ENCODE peak calls at places on chromosome 20, in four cellular contexts. M is A549, H is AG04450, B is left ventricle myocardium inferior. R is an unnamed sample.

GRCh38 chr20:50092436-50092835 is 20.5 kb downstream of the UBE2V1 start:
- DNase-seq in M (no peak), H (no peak), B (no peak), R (peak)

GRCh38 chr20:63102720-63103375 is 96.1 kb upstream of the BHLHE23 start:
- DNase-seq in B (peak), M (peak), H (no peak), R (peak)

GRCh38 chr20:62496525-62497218 is 20.9 kb upstream of the GATA5 start:
- DNase-seq in M (no peak), B (no peak), H (no peak), R (no peak)

GRCh38 chr20:57396212-57396611 is 5.0 kb downstream of the RBM38 start:
- DNase-seq in M (no peak), B (peak), H (no peak), R (no peak)

GRCh38 chr20:17849901-17850673 is 118.5 kb downstream of the SNX5 start:
- DNase-seq in M (peak), H (peak), B (peak), R (peak)

GRCh38 chr20:33482581-33482980 is 7.3 kb upstream of the CBFA2T2 start:
- DNase-seq in M (no peak), B (no peak), H (no peak), R (no peak)

GRCh38 chr20:1567392-1568165 is 10.1 kb upstream of the SIRPD start:
- DNase-seq in H (no peak), M (no peak), B (no peak), R (peak)

GRCh38 chr20:31721408-31722332 is 998 bp downstream of the BCL2L1 start:
- DNase-seq in H (no peak), B (peak), M (no peak), R (no peak)

GRCh38 chr20:57400262-57400701 is 9.1 kb downstream of the RBM38 start:
- DNase-seq in B (no peak), M (no peak), H (no peak), R (no peak)

GRCh38 chr20:45011108-45011526 is 44.8 kb downstream of the STK4 start:
- DNase-seq in B (peak), H (peak), M (peak), R (peak)

GRCh38 chr20:44858959-44859358 is 26.5 kb upstream of the YWHAB start:
- DNase-seq in H (no peak), B (no peak), M (no peak), R (peak)

GRCh38 chr20:45469336-45470261 is at the start of gene WFDC2:
- DNase-seq in H (no peak), B (no peak), M (no peak), R (no peak)

GRCh38 chr20:17562804-17563305 is 7.0 kb upstream of the DSTN start:
- DNase-seq in M (no peak), B (no peak), H (no peak), R (peak)

GRCh38 chr20:58839474-58839874 is 11.2 kb downstream of the GNAS-AS1 start:
- DNase-seq in B (no peak), H (no peak), M (peak), R (peak)
- TF ChIP-seq CTCF in B (peak), H (peak), M (peak), R (peak)

DNA sequence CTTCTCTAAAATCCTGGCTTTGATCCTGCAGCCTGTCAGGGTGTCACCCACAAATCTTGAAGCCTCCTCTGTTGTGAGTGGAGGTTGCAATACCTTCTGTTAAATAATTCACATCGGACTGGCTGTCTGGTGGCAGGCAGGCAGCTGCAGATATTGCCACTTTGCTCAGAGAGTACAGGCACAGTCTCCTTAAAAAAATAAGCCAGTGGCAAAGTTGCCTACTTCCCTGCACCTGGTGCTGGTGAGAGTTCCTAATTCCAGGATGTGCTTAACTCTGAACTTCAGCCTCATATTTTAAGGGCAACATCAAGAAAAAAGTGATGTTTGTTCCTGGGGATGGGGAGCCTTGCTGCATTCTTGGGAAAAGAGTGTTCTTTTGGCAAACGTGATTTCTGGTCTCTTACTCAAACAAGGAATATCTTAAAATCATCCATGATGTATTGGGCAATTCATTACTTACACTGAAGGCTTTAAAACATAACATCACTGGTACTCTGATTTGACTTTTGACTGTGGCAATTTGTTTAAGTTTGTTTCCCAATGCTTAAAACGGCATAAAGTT is 179.7 kb downstream of the FOXA2 start:
- DNase-seq in H (no peak), B (no peak), M (no peak), R (no peak)
- H3K4me3 ChIP-seq in H (no peak), B (peak), M (peak), R (no peak)

DNA sequence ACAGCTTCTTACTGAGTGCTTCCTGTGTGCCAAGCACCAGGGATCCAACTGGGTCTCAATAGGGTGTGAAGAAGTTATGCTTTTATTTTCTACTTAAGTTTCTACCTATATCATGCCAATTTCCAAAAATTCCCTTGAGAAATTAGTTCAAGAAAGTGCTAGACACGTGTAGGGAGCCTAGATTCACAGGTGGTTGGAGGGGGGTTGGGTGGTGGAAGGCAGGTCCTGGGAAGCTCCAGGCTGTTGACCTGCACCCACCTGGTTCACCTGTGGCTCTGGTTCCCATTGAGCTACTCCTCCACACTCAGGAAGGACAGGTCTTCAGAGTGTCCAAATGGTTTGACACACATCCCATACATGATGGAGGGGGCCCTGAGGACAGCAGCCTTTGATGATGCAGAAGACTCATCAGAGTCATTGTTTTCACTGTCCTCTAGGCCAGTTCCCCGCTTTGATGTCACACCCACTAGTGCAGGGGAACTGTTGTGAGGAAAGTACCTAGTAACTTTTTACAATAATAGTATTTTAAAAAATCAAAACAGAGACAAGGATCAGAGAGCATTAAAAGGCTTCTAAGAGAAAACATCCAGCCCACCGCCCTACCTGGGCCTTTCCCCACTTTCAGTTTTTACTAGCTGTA is 39.8 kb upstream of the MYL9 start:
- DNase-seq in H (no peak), B (no peak), M (no peak), R (no peak)
- TF ChIP-seq CTCF in H (no peak), B (no peak), M (no peak), R (no peak)

DNA sequence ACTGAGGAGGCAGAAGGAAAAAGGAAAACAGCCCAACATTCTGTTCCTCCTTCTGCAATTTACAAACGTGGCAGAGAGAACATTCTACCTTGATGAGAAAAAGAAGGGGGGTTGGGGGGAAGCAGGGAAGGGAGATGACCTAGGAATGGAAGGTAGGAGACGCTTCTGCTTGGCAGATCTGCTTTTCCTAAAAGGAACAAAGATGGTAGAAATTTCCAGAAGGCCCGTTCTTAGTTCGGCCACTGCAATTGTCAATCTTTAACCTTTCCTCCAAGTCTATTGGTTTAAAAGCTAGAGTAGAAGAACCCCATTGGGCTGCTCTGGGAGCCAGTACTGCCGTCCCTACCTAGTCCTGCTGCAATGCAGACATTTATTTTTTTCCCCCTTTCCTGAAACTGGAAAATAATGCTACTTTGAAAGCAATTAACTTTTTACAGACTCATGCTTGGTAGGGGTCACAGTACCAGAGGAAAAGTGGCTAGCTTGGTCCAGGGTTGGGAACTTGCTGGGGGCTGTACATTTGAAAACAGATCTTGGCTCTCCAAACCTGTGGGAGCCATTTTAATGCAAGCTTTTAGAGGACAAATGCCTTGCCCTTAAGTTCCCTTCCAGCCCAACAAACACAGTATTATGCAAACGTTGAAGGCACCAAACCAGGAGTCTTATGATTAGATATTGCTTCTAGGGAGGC is 2.7 kb downstream of the ZMYND8 start:
- DNase-seq in M (no peak), H (no peak), B (no peak), R (peak)
- H3K4me3 ChIP-seq in M (no peak), H (peak), B (peak), R (peak)

DNA sequence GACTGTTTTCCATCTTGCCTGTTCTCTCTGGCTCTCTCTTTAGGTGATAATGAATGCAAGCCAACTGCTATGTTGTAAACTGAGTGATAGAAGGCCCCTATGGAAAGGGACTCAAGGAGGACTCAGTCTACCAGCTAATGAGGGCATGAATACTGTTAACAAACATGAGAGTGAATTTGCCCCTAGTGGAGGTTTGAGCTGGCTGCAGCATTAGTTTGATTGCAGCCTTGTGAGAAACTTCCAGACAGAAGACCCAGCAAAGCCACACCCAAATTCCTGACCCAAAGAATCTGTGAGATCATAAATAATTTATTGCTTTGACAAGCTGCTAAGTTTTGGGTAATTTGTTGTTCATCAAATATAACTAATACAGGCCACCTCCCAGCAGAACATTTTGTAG is 50.0 kb upstream of the PLCB1 start:
- DNase-seq in H (no peak), B (no peak), M (peak), R (peak)
- TF ChIP-seq CTCF in H (peak), B (peak), M (no peak), R (peak)

GRCh38 chr20:53597085-53597482 is 3.4 kb upstream of the ZNF217 start:
- DNase-seq in H (no peak), M (no peak), B (no peak), R (peak)
- H3K4me3 ChIP-seq in H (no peak), M (no peak), B (no peak), R (no peak)

GRCh38 chr20:10823585-10823984 is 149.8 kb upstream of the JAG1 start:
- DNase-seq in H (no peak), B (no peak), M (no peak), R (no peak)
- TF ChIP-seq CTCF in H (no peak), B (no peak), M (no peak), R (no peak)

GRCh38 chr20:61057313-61058171 is 194.5 kb upstream of the CDH4 start:
- DNase-seq in H (no peak), M (no peak), B (no peak), R (no peak)
- H3K4me3 ChIP-seq in H (no peak), M (no peak), B (no peak), R (no peak)

GRCh38 chr20:54110457-54110856 is 40.1 kb upstream of the BCAS1 start:
- DNase-seq in H (no peak), B (no peak), M (no peak), R (no peak)
- TF ChIP-seq CTCF in H (no peak), B (no peak), M (no peak), R (no peak)

R was measured in choroid plexus epithelial cell.